ENCODE peak calls at places on chromosomes 11 and 22, in four cellular contexts. I is RWPE1, C is NCI-H1105 treated with DMSO at 0.1 percent for 48 hours, T is HCEC 1CT. F is an unnamed sample.

GRCh38 chr11:32584921-32585320 is 1.3 kb downstream of the EIF3M start:
- DNase-seq in T (no peak), C (no peak), I (peak), F (no peak)

GRCh38 chr11:84628871-84629625 is 998.1 kb downstream of the DLG2 start:
- DNase-seq in I (no peak), T (no peak), C (no peak), F (no peak)

GRCh38 chr11:68686486-68686885 is 2.1 kb downstream of the GAL start:
- DNase-seq in I (no peak), T (no peak), C (no peak), F (no peak)

GRCh38 chr11:123576501-123576900 is 77.9 kb downstream of the SCN3B start:
- DNase-seq in T (no peak), I (no peak), C (no peak), F (no peak)

GRCh38 chr22:21657361-21658118 is 8.3 kb upstream of the PPIL2 start:
- DNase-seq in C (peak), I (peak), T (no peak), F (peak)

GRCh38 chr11:2699531-2700414 is at the start of gene KCNQ1OT1:
- DNase-seq in I (peak), C (peak), T (peak), F (peak)

GRCh38 chr22:49760630-49761571 is 66.8 kb downstream of the BRD1 start:
- DNase-seq in T (no peak), C (no peak), I (no peak), F (no peak)

GRCh38 chr11:124329787-124330478 is 9.9 kb upstream of the OR8D2 start:
- DNase-seq in T (peak), I (no peak), C (peak), F (no peak)

GRCh38 chr11:47239889-47240288 is 8.7 kb downstream of the ACP2 start:
- DNase-seq in T (no peak), I (no peak), C (no peak), F (no peak)

GRCh38 chr11:1113405-1114201 is 38.9 kb downstream of the MUC2 start:
- DNase-seq in I (no peak), T (no peak), C (no peak), F (no peak)

GRCh38 chr11:15901046-15901445 is 455.3 kb downstream of the SOX6 start:
- DNase-seq in C (no peak), I (no peak), T (no peak), F (no peak)

GRCh38 chr11:61058583-61059259 is 43.6 kb upstream of the CD5 start:
- DNase-seq in C (no peak), I (no peak), T (no peak), F (no peak)

GRCh38 chr11:94876645-94877445 is 96.5 kb downstream of the CWC15 start:
- DNase-seq in C (no peak), I (peak), T (peak), F (no peak)

GRCh38 chr11:64089027-64089360 is 53.3 kb downstream of the FLRT1 start:
- DNase-seq in I (no peak), C (no peak), T (no peak), F (no peak)

GRCh38 chr11:111067994-111068393 is 177.5 kb upstream of the POU2AF2 start:
- DNase-seq in T (no peak), C (no peak), I (no peak), F (no peak)

GRCh38 chr11:63427971-63428508 is 58.5 kb downstream of the SLC22A9 start:
- DNase-seq in T (no peak), I (no peak), C (no peak), F (no peak)

GRCh38 chr22:40310081-40310770 is 36.1 kb upstream of the ADSL start:
- DNase-seq in T (peak), C (no peak), I (no peak), F (no peak)

GRCh38 chr11:88016392-88017020 is 158.7 kb downstream of the RAB38 start:
- DNase-seq in I (peak), T (peak), C (peak), F (peak)

F was measured in NCI-H748 treated with DMSO at 0.1 percent for 48 hours.